ENCODE peak calls at places on chromosomes 13 and 19, in four cellular contexts. K is NCI-H2029, E is testis, B is T-helper 1 cell. I is an unnamed sample.
A peak's percentile ranks its signal among the peaks of the same experiment; 100 is the strongest.

GRCh38 chr19:1575323-1576241 is 7.5 kb upstream of the MEX3D start:
- DNase-seq in E (no peak), B (no peak), K (no peak), I (no peak)

GRCh38 chr13:77056382-77056781 is 29.4 kb upstream of the FBXL3 start:
- DNase-seq in K (no peak), B (no peak), E (no peak), I (no peak)

GRCh38 chr19:57302020-57302465 is 18.2 kb upstream of the ZNF543 start:
- DNase-seq in E (no peak), K (no peak), B (no peak), I (peak; percentile 91)

GRCh38 chr13:99197257-99197651 is 3.4 kb upstream of the UBAC2 start:
- DNase-seq in K (peak; percentile 22), E (no peak), B (no peak), I (no peak)

GRCh38 chr19:13953021-13953531 is 767 bp downstream of the DCAF15 start:
- DNase-seq in B (no peak), K (no peak), E (peak; percentile 74), I (no peak)

GRCh38 chr13:112245959-112246358 is 130.2 kb upstream of the SPACA7 start:
- DNase-seq in E (peak; percentile 11), K (no peak), B (no peak), I (no peak)

GRCh38 chr13:34156841-34157365 is 339.0 kb downstream of the RFC3 start:
- DNase-seq in E (peak; percentile 22), K (peak; percentile 79), B (no peak), I (peak; percentile 87)

GRCh38 chr19:56595548-56595899 is 422 bp downstream of the ZNF71 start:
- DNase-seq in E (no peak), B (no peak), K (no peak), I (no peak)

GRCh38 chr13:48233886-48234488 is 981 bp downstream of the ITM2B start:
- DNase-seq in E (peak; percentile 36), B (no peak), K (peak; percentile 17), I (no peak)

GRCh38 chr13:41900918-41901317 is 60.0 kb downstream of the VWA8 start:
- DNase-seq in B (no peak), E (no peak), K (no peak), I (peak; percentile 50)

GRCh38 chr19:1261863-1262686 is 7.1 kb upstream of the CIRBP start:
- DNase-seq in B (no peak), E (no peak), K (peak; percentile 60), I (peak; percentile 77)

GRCh38 chr13:88586263-88586662 is 915.1 kb downstream of the SLITRK5 start:
- DNase-seq in E (no peak), K (no peak), B (no peak), I (no peak)

GRCh38 chr19:50928841-50929240 is 17.6 kb upstream of the KLK4 start:
- DNase-seq in B (no peak), K (no peak), E (no peak), I (no peak)

GRCh38 chr13:86976521-86977324 is 694.4 kb upstream of the SLITRK5 start:
- DNase-seq in B (no peak), E (no peak), K (no peak), I (no peak)

GRCh38 chr13:30915691-30916541 is 9.8 kb downstream of the MEDAG start:
- DNase-seq in E (no peak), B (no peak), K (no peak), I (no peak)

GRCh38 chr19:39126593-39127187 is 1.1 kb downstream of the PAK4 start:
- DNase-seq in B (no peak), E (peak; percentile 60), K (no peak), I (no peak)

GRCh38 chr13:97726664-97727235 is 226.7 kb upstream of the IPO5 start:
- DNase-seq in E (no peak), K (no peak), B (no peak), I (no peak)

GRCh38 chr19:16640951-16641350 is 12.9 kb upstream of the MED26 start:
- DNase-seq in K (no peak), E (no peak), B (no peak), I (no peak)

GRCh38 chr19:17385878-17386611 is 8.0 kb downstream of the CCDC194 start:
- DNase-seq in B (peak; percentile 53), K (peak; percentile 46), E (peak; percentile 56), I (peak; percentile 77)

GRCh38 chr13:38763446-38764381 is 76.8 kb downstream of the FREM2 start:
- DNase-seq in K (peak; percentile 42), E (peak; percentile 20), B (no peak), I (peak; percentile 30)

GRCh38 chr19:2184422-2185012 is 20.8 kb downstream of the DOT1L start:
- DNase-seq in B (no peak), E (no peak), K (no peak), I (no peak)

GRCh38 chr13:29676941-29677452 is 81.5 kb upstream of the SLC7A1 start:
- DNase-seq in B (no peak), E (no peak), K (peak; percentile 11), I (no peak)

GRCh38 chr19:18203408-18203862 is 407 bp downstream of the RAB3A start:
- DNase-seq in K (no peak), E (no peak), B (no peak), I (peak; percentile 60)

GRCh38 chr13:99344610-99345208 is 37.5 kb upstream of the GPR183 start:
- DNase-seq in B (no peak), K (no peak), E (no peak), I (no peak)

GRCh38 chr13:74026753-74027152 is 107.5 kb downstream of the KLF12 start:
- DNase-seq in B (peak; percentile 63), E (no peak), K (no peak), I (no peak)

GRCh38 chr13:98524391-98524790 is 52.5 kb downstream of the STK24 start:
- DNase-seq in K (no peak), B (no peak), E (no peak), I (no peak)

GRCh38 chr19:11587973-11588631 is 9.2 kb upstream of the ZNF627 start:
- DNase-seq in B (no peak), E (no peak), K (peak; percentile 33), I (no peak)

GRCh38 chr13:103671547-103671946 is 605.3 kb upstream of the SLC10A2 start:
- DNase-seq in B (no peak), E (no peak), K (no peak), I (no peak)

GRCh38 chr19:38478273-38478971 is 44.9 kb downstream of the RYR1 start:
- DNase-seq in K (no peak), E (no peak), B (no peak), I (no peak)

GRCh38 chr19:2186071-2186846 is 22.5 kb downstream of the DOT1L start:
- DNase-seq in B (no peak), E (peak; percentile 75), K (no peak), I (peak; percentile 58)

GRCh38 chr19:50460161-50460765 is 16.0 kb upstream of the EMC10 start:
- DNase-seq in K (no peak), E (no peak), B (no peak), I (no peak)

GRCh38 chr19:39411006-39411831 is 1.2 kb upstream of the PLEKHG2 start:
- DNase-seq in B (no peak), K (no peak), E (no peak), I (peak; percentile 55)

GRCh38 chr19:38264486-38265212 is at the start of gene SPINT2:
- DNase-seq in B (peak; percentile 37), E (no peak), K (no peak), I (no peak)

GRCh38 chr13:32940601-32941000 is 75.6 kb upstream of the KL start:
- DNase-seq in K (peak; percentile 27), B (no peak), E (peak; percentile 30), I (peak; percentile 20)

GRCh38 chr13:70253834-70254233 is 145.6 kb upstream of the KLHL1 start:
- DNase-seq in B (no peak), E (no peak), K (peak; percentile 37), I (no peak)

GRCh38 chr13:34038326-34039068 is 220.5 kb downstream of the RFC3 start:
- DNase-seq in E (no peak), K (no peak), B (no peak), I (no peak)

GRCh38 chr13:105346141-105346766 is 1189.2 kb downstream of the EFNB2 start:
- DNase-seq in E (no peak), K (no peak), B (no peak), I (no peak)

GRCh38 chr13:60619461-60619860 is 222.4 kb downstream of the TDRD3 start:
- DNase-seq in K (no peak), E (no peak), B (no peak), I (no peak)

I was measured in adrenal gland.